ENCODE peak calls at places on chromosomes 12 and 14, in eight cellular contexts. One of them, this sample, is unnamed.

GRCh38 chr12:11202811-11203210 is 16.1 kb upstream of the TAS2R42 start:
- DNase-seq in Caco-2: no peak
- DNase-seq in lung: no peak
- DNase-seq in D721Med: no peak
- DNase-seq in A549: no peak
- DNase-seq in right lobe of liver: no peak
- DNase-seq in ovary: no peak
- DNase-seq in brain microvascular endothelial cell: no peak
- DNase-seq in this sample: no peak

GRCh38 chr12:109302358-109302757 is 6.7 kb downstream of the FOXN4 start:
- DNase-seq in brain microvascular endothelial cell: no peak
- DNase-seq in Caco-2: peak
- DNase-seq in right lobe of liver: no peak
- DNase-seq in D721Med: no peak
- DNase-seq in lung: no peak
- DNase-seq in ovary: no peak
- DNase-seq in A549: peak
- DNase-seq in this sample: no peak

GRCh38 chr12:32739279-32739678 is 16.4 kb downstream of the YARS2 start:
- DNase-seq in brain microvascular endothelial cell: no peak
- DNase-seq in D721Med: no peak
- DNase-seq in Caco-2: no peak
- DNase-seq in A549: no peak
- DNase-seq in ovary: no peak
- DNase-seq in right lobe of liver: no peak
- DNase-seq in lung: no peak
- DNase-seq in this sample: no peak

GRCh38 chr14:32350020-32350419 is 20.9 kb downstream of the AKAP6 start:
- DNase-seq in D721Med: no peak
- DNase-seq in brain microvascular endothelial cell: no peak
- DNase-seq in ovary: no peak
- DNase-seq in Caco-2: no peak
- DNase-seq in A549: no peak
- DNase-seq in lung: no peak
- DNase-seq in right lobe of liver: no peak
- DNase-seq in this sample: no peak

GRCh38 chr12:6450091-6450868 is 1.6 kb upstream of the TAPBPL start:
- DNase-seq in D721Med: peak
- DNase-seq in right lobe of liver: no peak
- DNase-seq in lung: no peak
- DNase-seq in Caco-2: no peak
- DNase-seq in brain microvascular endothelial cell: no peak
- DNase-seq in A549: no peak
- DNase-seq in ovary: no peak
- DNase-seq in this sample: no peak

GRCh38 chr14:35383569-35384385 is 20.8 kb downstream of the NFKBIA start:
- DNase-seq in D721Med: no peak
- DNase-seq in lung: no peak
- DNase-seq in A549: no peak
- DNase-seq in ovary: no peak
- DNase-seq in Caco-2: no peak
- DNase-seq in right lobe of liver: no peak
- DNase-seq in brain microvascular endothelial cell: no peak
- DNase-seq in this sample: no peak

GRCh38 chr12:34602213-34602940 is 580.1 kb downstream of the ALG10 start:
- DNase-seq in D721Med: no peak
- DNase-seq in A549: no peak
- DNase-seq in Caco-2: no peak
- DNase-seq in ovary: no peak
- DNase-seq in lung: peak
- DNase-seq in brain microvascular endothelial cell: no peak
- DNase-seq in right lobe of liver: no peak
- DNase-seq in this sample: peak

GRCh38 chr14:61337893-61338292 is 16.5 kb downstream of the PRKCH start:
- DNase-seq in right lobe of liver: no peak
- DNase-seq in ovary: no peak
- DNase-seq in A549: no peak
- DNase-seq in Caco-2: no peak
- DNase-seq in brain microvascular endothelial cell: no peak
- DNase-seq in lung: no peak
- DNase-seq in D721Med: no peak
- DNase-seq in this sample: no peak

GRCh38 chr12:132953771-132954170 is 2.3 kb downstream of the ZNF605 start:
- DNase-seq in brain microvascular endothelial cell: no peak
- DNase-seq in right lobe of liver: no peak
- DNase-seq in A549: no peak
- DNase-seq in D721Med: no peak
- DNase-seq in ovary: no peak
- DNase-seq in lung: no peak
- DNase-seq in Caco-2: no peak
- DNase-seq in this sample: no peak

GRCh38 chr12:132955933-132956725 is at the start of gene ZNF605:
- DNase-seq in right lobe of liver: peak
- DNase-seq in D721Med: peak
- DNase-seq in brain microvascular endothelial cell: peak
- DNase-seq in lung: peak
- DNase-seq in ovary: peak
- DNase-seq in A549: peak
- DNase-seq in Caco-2: peak
- DNase-seq in this sample: peak

GRCh38 chr12:132954471-132955048 is 1.5 kb downstream of the ZNF605 start:
- DNase-seq in right lobe of liver: no peak
- DNase-seq in brain microvascular endothelial cell: no peak
- DNase-seq in lung: no peak
- DNase-seq in D721Med: no peak
- DNase-seq in ovary: no peak
- DNase-seq in Caco-2: no peak
- DNase-seq in A549: peak
- DNase-seq in this sample: no peak

GRCh38 chr12:132953163-132953425 is 3.0 kb downstream of the ZNF605 start:
- DNase-seq in ovary: no peak
- DNase-seq in D721Med: no peak
- DNase-seq in Caco-2: no peak
- DNase-seq in lung: no peak
- DNase-seq in A549: no peak
- DNase-seq in brain microvascular endothelial cell: no peak
- DNase-seq in right lobe of liver: no peak
- DNase-seq in this sample: no peak

DNA sequence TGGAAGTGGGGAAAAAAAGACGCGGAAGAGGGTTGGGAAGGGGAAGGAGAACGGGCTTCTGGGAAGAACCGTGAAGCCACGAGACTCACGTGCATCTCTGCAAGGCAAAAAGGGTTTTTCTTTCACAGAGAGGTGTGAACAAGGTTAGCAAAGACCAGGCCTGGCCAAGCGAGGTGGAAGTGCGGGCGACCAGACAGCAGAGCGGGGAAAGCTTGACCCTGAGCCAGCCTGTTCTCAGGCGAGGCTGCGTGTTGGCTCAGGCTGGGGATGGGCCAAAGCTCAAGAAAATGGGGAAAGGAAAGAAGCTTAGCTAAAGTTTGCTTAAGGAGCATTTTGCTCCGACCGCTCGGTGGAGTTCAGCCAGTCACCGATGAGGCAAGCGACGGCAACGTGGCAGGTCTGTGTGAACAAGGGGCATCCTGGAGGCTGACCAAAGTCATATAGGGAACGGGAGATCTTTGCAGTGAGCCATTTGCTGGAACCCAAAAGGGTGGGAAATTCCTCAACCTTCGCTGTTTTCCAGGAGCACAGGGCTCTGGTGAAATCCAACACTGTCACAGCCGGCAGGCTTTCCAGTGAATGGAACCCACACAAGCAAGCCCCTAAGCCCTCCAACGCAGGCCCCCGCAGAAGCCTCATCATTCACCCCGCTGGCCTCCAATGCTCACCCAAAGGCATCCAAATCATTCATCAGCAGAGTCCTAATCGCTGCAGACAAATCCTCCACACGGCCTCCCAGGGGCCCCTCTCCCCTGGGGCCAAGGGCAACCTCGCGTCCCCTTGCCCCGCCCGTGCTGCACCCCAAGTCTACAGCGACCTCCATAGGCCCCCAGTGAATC is 793 bp downstream of the ZNF605 start:
- DNase-seq in ovary: peak
- DNase-seq in lung: peak
- DNase-seq in D721Med: peak
- DNase-seq in Caco-2: no peak
- DNase-seq in right lobe of liver: peak
- DNase-seq in A549: peak
- DNase-seq in brain microvascular endothelial cell: peak
- DNase-seq in this sample: no peak
- TF ChIP-seq CTCF in ovary: no peak
- TF ChIP-seq CTCF in lung: no peak
- TF ChIP-seq CTCF in D721Med: no peak
- TF ChIP-seq CTCF in Caco-2: no peak
- TF ChIP-seq CTCF in right lobe of liver: no peak
- TF ChIP-seq CTCF in A549: no peak
- TF ChIP-seq CTCF in brain microvascular endothelial cell: no peak
- TF ChIP-seq CTCF in this sample: no peak

GRCh38 chr12:54723653-54724256 is 75.6 kb upstream of the DCD start:
- DNase-seq in Caco-2: no peak
- DNase-seq in brain microvascular endothelial cell: peak
- DNase-seq in D721Med: no peak
- DNase-seq in right lobe of liver: no peak
- DNase-seq in ovary: no peak
- DNase-seq in A549: no peak
- DNase-seq in lung: no peak
- DNase-seq in this sample: no peak

GRCh38 chr12:54721312-54721711 is 73.1 kb upstream of the DCD start:
- DNase-seq in Caco-2: no peak
- DNase-seq in A549: no peak
- DNase-seq in lung: no peak
- DNase-seq in D721Med: no peak
- DNase-seq in brain microvascular endothelial cell: no peak
- DNase-seq in right lobe of liver: no peak
- DNase-seq in ovary: no peak
- DNase-seq in this sample: no peak

GRCh38 chr12:54719691-54720090 is 71.5 kb upstream of the DCD start:
- DNase-seq in ovary: no peak
- DNase-seq in lung: no peak
- DNase-seq in right lobe of liver: no peak
- DNase-seq in D721Med: no peak
- DNase-seq in brain microvascular endothelial cell: no peak
- DNase-seq in A549: no peak
- DNase-seq in Caco-2: no peak
- DNase-seq in this sample: no peak

DNA sequence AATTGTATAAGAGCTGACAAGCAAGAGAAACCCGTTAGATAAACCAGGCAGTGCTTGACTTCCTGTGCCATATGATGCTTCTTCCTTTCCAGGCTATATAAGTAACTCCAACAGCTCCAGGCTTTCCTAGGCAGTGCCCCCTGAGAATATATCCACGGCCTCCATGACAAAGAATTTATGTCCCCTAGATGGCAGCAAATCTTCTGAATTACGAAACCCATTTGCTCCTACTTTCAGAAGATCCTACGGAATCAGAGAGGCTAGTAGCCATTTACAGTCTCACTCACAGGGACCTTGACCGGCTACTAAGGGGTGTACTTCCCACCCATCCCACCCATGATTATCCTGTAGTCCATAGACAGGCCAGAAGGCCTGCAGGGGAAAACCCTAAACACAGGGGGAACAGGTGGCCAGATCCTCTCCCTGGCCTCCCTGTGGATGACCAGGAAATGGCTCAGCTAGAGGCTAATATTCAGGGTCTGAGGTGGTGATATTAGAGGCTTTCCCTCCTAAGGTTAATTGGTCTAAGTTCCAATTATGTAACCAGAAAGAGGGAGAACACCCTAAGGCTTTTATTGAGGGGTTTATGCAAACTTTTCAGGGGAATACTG is 77.2 kb upstream of the DCD start:
- DNase-seq in brain microvascular endothelial cell: peak
- DNase-seq in Caco-2: peak
- DNase-seq in A549: peak
- DNase-seq in lung: no peak
- DNase-seq in ovary: no peak
- DNase-seq in right lobe of liver: no peak
- DNase-seq in D721Med: no peak
- DNase-seq in this sample: no peak
- TF ChIP-seq CTCF in brain microvascular endothelial cell: peak
- TF ChIP-seq CTCF in Caco-2: no peak
- TF ChIP-seq CTCF in A549: peak
- TF ChIP-seq CTCF in lung: no peak
- TF ChIP-seq CTCF in ovary: no peak
- TF ChIP-seq CTCF in right lobe of liver: peak
- TF ChIP-seq CTCF in D721Med: peak
- TF ChIP-seq CTCF in this sample: no peak

DNA sequence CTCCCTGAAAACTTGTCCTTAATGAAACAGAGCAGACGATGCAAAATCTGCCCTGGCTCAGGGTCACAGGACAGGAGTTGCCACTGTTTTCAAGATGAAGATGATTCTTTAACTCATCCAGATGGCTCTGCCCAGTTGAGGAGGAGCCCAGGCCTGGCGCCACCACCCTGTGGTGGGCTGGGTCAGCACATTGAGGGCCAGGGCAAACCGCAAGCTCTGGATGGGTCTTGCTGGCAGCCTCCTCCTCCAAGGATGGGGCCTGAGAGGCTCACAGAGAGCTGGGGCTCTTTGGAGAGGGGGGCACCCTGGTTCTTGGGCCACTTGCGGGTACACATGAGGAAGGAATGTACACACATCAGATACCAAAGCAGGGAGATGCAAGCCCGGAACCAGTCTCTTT is 158.2 kb downstream of the NUAK1 start:
- DNase-seq in D721Med: no peak
- DNase-seq in A549: no peak
- DNase-seq in right lobe of liver: no peak
- DNase-seq in ovary: no peak
- DNase-seq in brain microvascular endothelial cell: no peak
- DNase-seq in Caco-2: no peak
- DNase-seq in lung: no peak
- DNase-seq in this sample: no peak
- TF ChIP-seq CTCF in D721Med: no peak
- TF ChIP-seq CTCF in A549: no peak
- TF ChIP-seq CTCF in right lobe of liver: no peak
- TF ChIP-seq CTCF in ovary: no peak
- TF ChIP-seq CTCF in brain microvascular endothelial cell: no peak
- TF ChIP-seq CTCF in Caco-2: no peak
- TF ChIP-seq CTCF in lung: no peak
- TF ChIP-seq CTCF in this sample: no peak

GRCh38 chr12:68617160-68617926 is 6.6 kb downstream of the RAP1B start:
- DNase-seq in ovary: no peak
- DNase-seq in D721Med: no peak
- DNase-seq in lung: no peak
- DNase-seq in right lobe of liver: no peak
- DNase-seq in A549: no peak
- DNase-seq in brain microvascular endothelial cell: peak
- DNase-seq in Caco-2: no peak
- DNase-seq in this sample: no peak

GRCh38 chr12:68621092-68622081 is 10.7 kb downstream of the RAP1B start:
- DNase-seq in Caco-2: no peak
- DNase-seq in A549: no peak
- DNase-seq in brain microvascular endothelial cell: no peak
- DNase-seq in D721Med: no peak
- DNase-seq in right lobe of liver: no peak
- DNase-seq in lung: no peak
- DNase-seq in ovary: no peak
- DNase-seq in this sample: no peak

GRCh38 chr12:68620528-68620927 is 9.8 kb downstream of the RAP1B start:
- DNase-seq in brain microvascular endothelial cell: no peak
- DNase-seq in D721Med: no peak
- DNase-seq in lung: no peak
- DNase-seq in ovary: no peak
- DNase-seq in A549: no peak
- DNase-seq in right lobe of liver: no peak
- DNase-seq in Caco-2: no peak
- DNase-seq in this sample: no peak

GRCh38 chr12:68622250-68622649 is 11.6 kb downstream of the RAP1B start:
- DNase-seq in right lobe of liver: no peak
- DNase-seq in lung: no peak
- DNase-seq in D721Med: no peak
- DNase-seq in A549: no peak
- DNase-seq in ovary: no peak
- DNase-seq in Caco-2: no peak
- DNase-seq in brain microvascular endothelial cell: no peak
- DNase-seq in this sample: no peak

GRCh38 chr12:68619541-68619940 is 8.8 kb downstream of the RAP1B start:
- DNase-seq in brain microvascular endothelial cell: no peak
- DNase-seq in D721Med: no peak
- DNase-seq in lung: no peak
- DNase-seq in Caco-2: no peak
- DNase-seq in ovary: no peak
- DNase-seq in A549: no peak
- DNase-seq in right lobe of liver: no peak
- DNase-seq in this sample: no peak
- TF ChIP-seq CTCF in brain microvascular endothelial cell: no peak
- TF ChIP-seq CTCF in D721Med: no peak
- TF ChIP-seq CTCF in lung: no peak
- TF ChIP-seq CTCF in Caco-2: no peak
- TF ChIP-seq CTCF in ovary: no peak
- TF ChIP-seq CTCF in A549: no peak
- TF ChIP-seq CTCF in right lobe of liver: no peak
- TF ChIP-seq CTCF in this sample: no peak

This sample was measured in activated B cell treated with CpG ODN at 0.5 μM for 24 hours.